ENCODE peak calls at places on chromosomes 2 and 18, in eight cellular contexts. L is SK-N-SH; Y is right lobe of liver; P is cardiac muscle cell; C is colonic mucosa; H is PC-9; V is CD8-positive, alpha-beta memory T cell; M is tibial artery. F is an unnamed sample. For H3K4me1, the result is how much of the 10 kb centered on the place peaks cover.

GRCh38 chr2:153387203-153387602 is 91.4 kb downstream of the RPRM start:
- DNase-seq in L (no peak), Y (no peak), P (no peak), C (no peak), H (no peak), V (no peak), M (no peak), F (no peak)

GRCh38 chr18:8254664-8255063 is 354.6 kb upstream of the RAB12 start:
- DNase-seq in L (no peak), Y (peak), P (no peak), C (no peak), H (no peak), V (no peak), M (no peak), F (no peak)

GRCh38 chr2:141423212-141423611 is 707.6 kb downstream of the LRP1B start:
- DNase-seq in L (no peak), Y (no peak), P (no peak), C (no peak), H (no peak), V (no peak), M (no peak), F (no peak)

GRCh38 chr18:41038071-41038470 is 917.0 kb upstream of the PIK3C3 start:
- DNase-seq in L (no peak), Y (no peak), P (no peak), C (no peak), H (no peak), V (no peak), M (no peak), F (no peak)

GRCh38 chr2:211035548-211036185 is 479.3 kb downstream of the CPS1 start:
- DNase-seq in L (no peak), Y (no peak), P (peak), C (peak), H (no peak), V (no peak), M (no peak), F (no peak)

GRCh38 chr2:169796441-169796840 is 2.2 kb upstream of the SSB start:
- DNase-seq in L (no peak), Y (no peak), P (no peak), C (peak), H (no peak), V (no peak), M (no peak), F (no peak)

GRCh38 chr2:219676586-219676985 is 49.2 kb downstream of the SLC4A3 start:
- DNase-seq in L (no peak), Y (no peak), P (no peak), C (no peak), H (no peak), V (no peak), M (no peak), F (no peak)

GRCh38 chr18:50706199-50706598 is 113.6 kb downstream of the MRO start:
- DNase-seq in L (no peak), Y (no peak), P (no peak), C (no peak), H (no peak), V (no peak), M (no peak), F (no peak)

GRCh38 chr2:220044383-220044782 is 417.0 kb downstream of the SLC4A3 start:
- DNase-seq in L (no peak), Y (no peak), P (no peak), C (no peak), H (no peak), V (no peak), M (no peak), F (no peak)

GRCh38 chr18:8339958-8340357 is 269.3 kb upstream of the RAB12 start:
- DNase-seq in L (no peak), Y (no peak), P (no peak), C (no peak), H (no peak), V (no peak), M (no peak), F (no peak)

GRCh38 chr2:215654177-215654850 is 218.4 kb upstream of the FN1 start:
- DNase-seq in L (no peak), Y (no peak), P (no peak), C (no peak), H (no peak), V (no peak), M (no peak), F (peak)

GRCh38 chr2:204264068-204264693 is 281.1 kb upstream of the PARD3B start:
- DNase-seq in L (no peak), Y (no peak), P (no peak), C (no peak), H (no peak), V (no peak), M (no peak), F (no peak)

DNA sequence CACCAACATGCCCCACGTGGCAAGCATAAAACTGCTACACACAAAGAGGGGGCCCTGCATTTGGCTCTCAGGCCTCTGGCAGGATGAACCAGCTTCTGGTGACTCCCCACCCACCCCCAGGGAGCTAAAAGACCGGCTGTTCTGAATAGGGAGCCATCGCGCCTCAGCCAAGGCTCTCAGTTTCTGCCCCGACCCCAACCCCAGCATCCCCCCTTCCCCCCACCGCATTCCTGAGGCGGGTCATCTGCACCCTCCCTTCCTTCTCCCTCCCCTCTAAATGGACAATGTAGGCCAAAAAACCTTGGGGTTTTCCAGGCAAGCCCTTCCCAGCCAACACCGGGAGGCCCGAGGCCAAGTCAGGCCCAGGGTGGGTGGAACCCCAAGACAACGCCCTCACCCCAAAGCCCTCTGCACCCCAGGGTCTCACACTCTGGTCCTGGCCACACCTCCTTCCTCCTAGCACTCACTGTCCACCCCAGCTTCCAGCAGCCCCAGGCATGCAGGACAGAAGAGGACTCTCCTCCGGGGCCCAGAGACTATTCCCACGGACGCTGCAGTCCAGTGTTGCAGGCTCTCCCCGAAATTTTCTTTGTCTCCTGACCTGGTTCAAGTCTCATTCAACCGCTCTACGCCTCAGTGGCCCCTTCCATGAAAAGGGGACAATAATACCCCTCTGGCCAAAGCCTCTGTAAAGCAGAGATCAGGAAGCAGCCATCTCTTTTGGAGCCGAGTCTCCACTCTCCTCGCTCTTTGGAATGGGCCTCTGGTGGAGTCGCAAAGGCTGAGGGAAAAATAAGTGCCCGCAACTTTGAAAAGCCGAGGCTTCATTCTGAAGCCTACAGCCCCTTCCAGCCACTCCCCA is 5.5 kb downstream of the CYP26B1 start:
- DNase-seq in L (peak), Y (peak), P (no peak), C (no peak), H (no peak), V (peak), M (peak), F (no peak)
- H3K4me3 ChIP-seq in L (no peak), Y (no peak), P (no peak), C (no peak), H (no peak), V (no peak), M (no peak), F (peak)

DNA sequence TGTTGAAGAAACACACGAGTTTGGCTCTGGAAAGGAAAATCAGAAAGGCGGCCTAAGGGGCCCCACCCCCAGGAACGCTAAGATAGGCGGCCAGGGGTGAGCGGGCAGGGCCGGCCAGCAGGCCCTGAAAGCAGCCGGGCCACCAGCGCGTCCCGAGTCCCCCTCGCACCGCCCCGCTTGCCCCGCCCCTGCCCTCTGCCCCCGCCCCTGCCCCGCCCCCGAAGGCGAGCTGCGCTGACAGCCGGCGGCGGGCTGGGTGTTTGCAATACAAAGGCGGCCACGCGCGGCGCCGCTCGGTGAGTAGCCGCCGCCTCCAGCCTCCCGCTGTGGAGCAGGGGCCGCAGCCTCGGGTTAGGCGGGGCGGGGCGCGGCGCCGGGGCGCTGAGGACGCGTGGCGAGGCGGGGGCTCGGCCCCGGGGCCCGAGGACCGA is at the start of gene LPIN1:
- DNase-seq in L (peak), Y (peak), P (peak), C (peak), H (peak), V (peak), M (peak), F (peak)
- H3K4me1 ChIP-seq in L (half or more), Y (under half), P (half or more), C (under half), H (half or more), V (half or more), M (under half), F (half or more)

GRCh38 chr2:9478526-9478925 is 4.2 kb downstream of the IAH1 start:
- DNase-seq in L (no peak), Y (no peak), P (no peak), C (no peak), H (no peak), V (no peak), M (no peak), F (no peak)

GRCh38 chr2:9474361-9475117 is at the start of gene IAH1:
- DNase-seq in L (peak), Y (peak), P (peak), C (peak), H (no peak), V (peak), M (peak), F (peak)

GRCh38 chr2:9481257-9481922 is 7.0 kb downstream of the IAH1 start:
- DNase-seq in L (peak), Y (no peak), P (no peak), C (no peak), H (no peak), V (no peak), M (no peak), F (no peak)

GRCh38 chr2:9480157-9480556 is 5.8 kb downstream of the IAH1 start:
- DNase-seq in L (no peak), Y (peak), P (no peak), C (no peak), H (no peak), V (no peak), M (no peak), F (no peak)

GRCh38 chr2:9477914-9478313 is 3.6 kb downstream of the IAH1 start:
- DNase-seq in L (no peak), Y (no peak), P (no peak), C (no peak), H (no peak), V (no peak), M (no peak), F (no peak)
- H3K4me3 ChIP-seq in L (no peak), Y (no peak), P (no peak), C (no peak), H (no peak), V (no peak), M (no peak), F (no peak)

DNA sequence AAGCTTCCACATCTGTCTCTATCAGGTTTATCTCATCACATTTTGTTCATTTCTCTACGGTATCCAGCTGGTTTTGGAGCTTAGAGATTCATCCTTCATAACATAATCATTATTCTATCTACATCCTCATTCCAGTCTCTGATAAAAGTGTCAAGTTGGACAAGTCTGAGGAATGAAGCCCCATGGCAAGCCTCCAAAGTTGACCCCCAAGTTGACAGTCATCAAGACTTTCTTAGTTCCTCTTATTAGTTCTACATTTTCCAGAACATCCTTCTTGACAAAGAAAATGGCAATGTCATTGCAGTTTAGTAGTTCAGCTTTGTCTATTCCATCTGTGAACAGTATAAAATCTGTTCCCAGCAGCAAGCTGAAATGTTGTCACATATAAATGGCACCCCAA is 4.5 kb upstream of the TMSB10 start:
- DNase-seq in L (no peak), Y (no peak), P (no peak), C (peak), H (no peak), V (no peak), M (no peak), F (no peak)
- H3K4me1 ChIP-seq in L (under half), Y (under half), P (under half), C (under half), H (under half), V (under half), M (under half), F (under half)

GRCh38 chr18:45415614-45416013 is 199.7 kb upstream of the SLC14A2 start:
- DNase-seq in L (no peak), Y (no peak), P (no peak), C (no peak), H (no peak), V (no peak), M (no peak), F (no peak)

GRCh38 chr18:45412577-45412976 is 202.7 kb upstream of the SLC14A2 start:
- DNase-seq in L (no peak), Y (no peak), P (no peak), C (no peak), H (no peak), V (no peak), M (no peak), F (no peak)

GRCh38 chr18:45413180-45413836 is 202.0 kb upstream of the SLC14A2 start:
- DNase-seq in L (no peak), Y (no peak), P (no peak), C (no peak), H (peak), V (no peak), M (no peak), F (no peak)

GRCh38 chr18:45417392-45417791 is 197.9 kb upstream of the SLC14A2 start:
- DNase-seq in L (no peak), Y (no peak), P (no peak), C (no peak), H (no peak), V (no peak), M (no peak), F (no peak)

DNA sequence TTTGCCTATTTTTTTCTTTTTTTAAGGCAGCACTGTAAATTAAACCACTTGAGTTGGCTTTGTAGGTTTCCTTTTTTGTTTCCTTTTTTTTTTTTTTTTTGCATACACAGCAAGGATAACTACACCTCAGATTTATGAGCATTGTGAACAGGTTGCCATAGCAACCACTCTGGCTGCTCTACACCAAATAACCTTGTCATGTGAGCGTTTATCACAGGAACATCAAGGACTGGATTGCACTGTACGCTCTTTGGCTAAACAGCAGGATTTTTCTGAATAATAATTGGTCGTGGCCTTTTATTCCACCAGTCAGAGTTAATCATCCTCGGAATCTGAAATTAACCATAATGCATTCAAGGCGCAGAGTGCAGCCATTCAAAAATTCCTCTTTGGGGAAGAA is 199.1 kb upstream of the SLC14A2 start:
- DNase-seq in L (peak), Y (no peak), P (no peak), C (peak), H (no peak), V (no peak), M (no peak), F (no peak)
- H3K4me3 ChIP-seq in L (no peak), Y (no peak), P (no peak), C (no peak), H (no peak), V (no peak), M (no peak), F (no peak)

GRCh38 chr18:24388975-24389374 is 8.6 kb downstream of the OSBPL1A start:
- DNase-seq in L (peak), Y (no peak), P (no peak), C (no peak), H (no peak), V (no peak), M (no peak), F (no peak)
- H3K4me1 ChIP-seq in L (under half), Y (under half), P (under half), C (under half), H (under half), V (under half), M (under half), F (under half)

DNA sequence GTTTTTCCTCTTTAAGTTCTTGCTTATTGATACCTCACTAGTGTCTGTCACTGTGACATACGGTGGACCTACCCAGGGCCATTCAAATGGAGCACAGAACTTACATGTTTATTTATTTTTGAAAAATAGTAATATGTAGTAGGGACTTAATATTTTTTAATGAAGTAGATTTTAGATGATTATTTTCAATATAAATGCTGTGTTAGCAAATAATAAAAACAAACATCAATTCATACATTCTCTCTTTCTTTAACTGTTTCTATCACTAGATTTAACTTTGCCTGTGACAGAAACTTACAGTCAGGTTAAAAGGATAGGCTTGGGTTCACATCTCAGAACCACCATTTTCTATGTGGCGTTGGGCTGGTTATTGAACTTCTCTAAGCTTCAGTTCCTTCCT is 184.4 kb upstream of the RASGRP3 start:
- DNase-seq in L (no peak), Y (no peak), P (no peak), C (no peak), H (no peak), V (no peak), M (no peak), F (no peak)
- H3K4me3 ChIP-seq in L (no peak), Y (no peak), P (no peak), C (no peak), H (no peak), V (no peak), M (no peak), F (no peak)

F was measured in thyroid gland.